ENCODE peak calls at places on chromosomes 11 and 22, in nine cellular contexts. E is lower leg skin; Q is lung; F is omental fat pad; C is CD4-positive, alpha-beta T cell; X is mucosa of descending colon; P is epithelial cell of esophagus; A is astrocyte; S is psoas muscle. U is an unnamed sample.

GRCh38 chr22:16917144-16918003 is 90.6 kb downstream of the GAB4 start:
- DNase-seq in F (peak; percentile 58), S (peak; percentile 57), C (peak; percentile 20), P (peak; percentile 30), X (no peak), E (peak; percentile 40), A (no peak), Q (peak; percentile 62), U (peak; percentile 46)

GRCh38 chr11:116310215-116310614 is 462.6 kb downstream of the BUD13 start:
- DNase-seq in F (no peak), S (no peak), E (no peak), A (peak; percentile 81), Q (no peak), P (no peak), X (no peak), C (no peak), U (no peak)

GRCh38 chr22:29073618-29074275 is 912 bp downstream of the KREMEN1 start:
- DNase-seq in F (no peak), A (no peak), X (peak; percentile 72), C (peak; percentile 8), Q (peak; percentile 51), E (peak; percentile 43), P (peak; percentile 57), S (peak; percentile 43), U (peak; percentile 9)

GRCh38 chr11:40877256-40877655 is 582.2 kb downstream of the LRRC4C start:
- DNase-seq in A (peak; percentile 56), F (no peak), C (no peak), S (no peak), Q (no peak), P (peak; percentile 60), E (no peak), X (no peak), U (peak; percentile 45)

GRCh38 chr11:115676768-115677167 is 172.6 kb upstream of the CADM1 start:
- DNase-seq in A (peak; percentile 92), C (no peak), Q (no peak), S (no peak), X (no peak), E (no peak), F (no peak), P (no peak), U (no peak)

GRCh38 chr22:30206964-30207363 is 39.6 kb downstream of the LIF start:
- DNase-seq in P (peak; percentile 92), F (peak; percentile 41), E (no peak), X (no peak), S (peak; percentile 78), Q (peak; percentile 55), A (peak; percentile 99), C (no peak), U (peak; percentile 88)

GRCh38 chr11:58637367-58637766 is 14.9 kb downstream of the CNTF start:
- DNase-seq in F (no peak), A (no peak), P (peak; percentile 12), Q (no peak), X (no peak), C (no peak), S (no peak), E (no peak), U (no peak)

GRCh38 chr11:67563354-67564114 is 20.1 kb upstream of the GSTP1 start:
- DNase-seq in A (peak; percentile 96), F (peak; percentile 72), S (peak; percentile 71), E (no peak), C (no peak), Q (no peak), P (peak; percentile 82), X (no peak), U (peak; percentile 60)

GRCh38 chr22:21811982-21812381 is 55.5 kb downstream of the MAPK1 start:
- DNase-seq in S (no peak), E (no peak), Q (no peak), P (no peak), X (no peak), C (no peak), F (no peak), A (no peak), U (no peak)

GRCh38 chr22:50687829-50688228 is 15.2 kb downstream of the SHANK3 start:
- DNase-seq in X (no peak), C (no peak), S (no peak), F (peak; percentile 3), Q (peak; percentile 14), P (no peak), E (no peak), A (no peak), U (no peak)
- TF ChIP-seq CTCF in X (no peak), C (no peak), S (no peak), F (no peak), Q (no peak), P (no peak), E (no peak), A (no peak), U (no peak)

GRCh38 chr11:61814958-61815789 is 1.6 kb downstream of the FADS1 start:
- DNase-seq in A (peak; percentile 89), F (peak; percentile 73), E (peak; percentile 90), S (peak; percentile 97), X (peak; percentile 92), Q (peak; percentile 95), P (peak; percentile 68), C (no peak), U (peak; percentile 87)
- TF ChIP-seq CTCF in A (no peak), F (no peak), E (no peak), S (no peak), X (no peak), Q (no peak), P (no peak), C (no peak), U (no peak)

DNA sequence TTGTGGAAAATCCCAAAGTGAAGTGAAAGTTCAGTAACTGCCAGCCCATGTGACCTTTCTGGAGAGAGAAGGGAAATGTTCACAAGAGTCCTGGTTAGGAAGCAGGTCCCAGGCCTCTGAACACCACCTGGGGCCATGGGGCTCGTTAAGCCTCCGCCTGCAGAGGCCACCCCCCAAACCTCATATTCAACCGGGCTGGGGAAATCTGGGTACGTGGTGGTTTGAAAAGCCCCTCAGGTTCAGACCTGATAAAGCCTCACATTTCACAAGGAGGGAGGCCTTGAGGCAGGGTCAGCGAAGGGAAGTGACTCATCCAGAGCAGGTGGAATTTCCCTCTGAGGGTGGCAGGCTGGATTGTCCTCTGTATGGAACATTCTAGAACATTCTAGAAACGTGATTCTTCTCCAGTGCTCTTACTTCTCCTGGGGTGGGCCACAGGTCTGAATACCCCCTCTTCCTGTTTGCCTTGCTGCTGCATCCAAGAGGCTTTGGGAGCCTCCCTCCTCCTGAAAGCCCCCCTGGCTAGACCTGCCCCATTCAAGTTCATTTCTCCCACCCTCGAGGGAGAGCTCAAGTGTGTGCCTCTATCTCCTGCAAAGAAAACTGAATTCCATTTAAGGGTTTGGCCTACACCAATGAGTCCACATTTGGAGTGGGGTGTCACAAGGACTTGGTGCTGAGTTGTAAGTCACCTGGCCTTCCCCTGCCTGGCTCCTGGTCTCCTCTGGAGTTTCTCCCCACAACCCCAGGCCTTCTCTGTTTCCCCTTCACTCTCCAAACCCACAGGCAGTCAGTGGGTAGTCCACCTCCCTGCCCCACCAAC is 6.3 kb downstream of the FXYD2 start:
- DNase-seq in X (peak; percentile 34), A (peak; percentile 29), S (no peak), Q (no peak), E (no peak), C (no peak), P (peak; percentile 77), F (no peak), U (peak; percentile 41)
- TF ChIP-seq CTCF in X (no peak), A (no peak), S (no peak), Q (no peak), E (no peak), C (peak; percentile 38), P (no peak), F (no peak), U (peak; percentile 49)

GRCh38 chr11:72001834-72002591 is 3.3 kb downstream of the IL18BP start:
- DNase-seq in A (no peak), C (no peak), E (no peak), Q (no peak), F (peak; percentile 19), X (no peak), P (no peak), S (no peak), U (no peak)
- TF ChIP-seq CTCF in A (no peak), C (no peak), E (no peak), Q (no peak), F (no peak), X (no peak), P (no peak), S (no peak), U (no peak)

GRCh38 chr11:46075928-46076327 is 45.3 kb downstream of the PHF21A start:
- DNase-seq in Q (no peak), X (no peak), F (no peak), P (peak; percentile 37), E (no peak), S (no peak), A (no peak), C (no peak), U (no peak)
- TF ChIP-seq CTCF in Q (no peak), X (no peak), F (no peak), P (peak; percentile 65), E (no peak), S (no peak), A (no peak), C (no peak), U (no peak)

DNA sequence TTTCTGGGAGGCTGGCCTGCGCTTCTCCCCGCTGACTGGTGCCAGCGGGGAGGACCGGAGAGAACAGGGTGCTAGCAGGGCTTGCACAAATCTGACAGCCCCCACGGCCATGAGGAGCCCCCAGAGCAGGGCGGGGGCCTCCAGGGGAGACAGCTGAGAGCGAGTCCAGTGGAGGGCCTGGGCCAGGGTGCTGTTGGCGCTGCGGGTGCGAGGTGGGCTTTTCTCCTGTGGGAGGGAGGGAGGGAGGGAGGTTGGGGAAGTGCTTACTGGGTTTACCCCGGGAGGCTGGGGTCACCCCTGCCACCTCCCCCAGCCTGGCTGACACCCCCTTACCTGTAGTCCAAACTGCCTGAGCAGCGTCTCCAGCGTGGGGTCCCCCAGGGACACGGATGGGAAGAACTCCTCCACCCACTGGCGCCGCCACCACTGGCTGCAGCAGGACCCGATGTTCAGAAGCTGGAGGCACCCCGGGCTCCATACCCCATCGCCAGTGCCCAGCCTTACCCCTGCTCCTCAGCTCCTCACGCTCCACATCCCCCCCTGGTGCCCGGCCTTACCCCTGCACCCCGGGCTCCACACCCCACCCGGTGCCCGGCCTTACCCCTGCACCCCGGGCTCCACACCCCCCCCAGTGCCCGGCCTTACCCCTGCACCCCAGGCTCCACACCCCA is 3.9 kb downstream of the LMF2 start:
- DNase-seq in S (no peak), A (no peak), Q (no peak), X (peak; percentile 52), P (no peak), F (no peak), E (no peak), C (no peak), U (no peak)
- TF ChIP-seq CTCF in S (no peak), A (no peak), Q (no peak), X (no peak), P (peak; percentile 4), F (no peak), E (no peak), C (no peak), U (no peak)

DNA sequence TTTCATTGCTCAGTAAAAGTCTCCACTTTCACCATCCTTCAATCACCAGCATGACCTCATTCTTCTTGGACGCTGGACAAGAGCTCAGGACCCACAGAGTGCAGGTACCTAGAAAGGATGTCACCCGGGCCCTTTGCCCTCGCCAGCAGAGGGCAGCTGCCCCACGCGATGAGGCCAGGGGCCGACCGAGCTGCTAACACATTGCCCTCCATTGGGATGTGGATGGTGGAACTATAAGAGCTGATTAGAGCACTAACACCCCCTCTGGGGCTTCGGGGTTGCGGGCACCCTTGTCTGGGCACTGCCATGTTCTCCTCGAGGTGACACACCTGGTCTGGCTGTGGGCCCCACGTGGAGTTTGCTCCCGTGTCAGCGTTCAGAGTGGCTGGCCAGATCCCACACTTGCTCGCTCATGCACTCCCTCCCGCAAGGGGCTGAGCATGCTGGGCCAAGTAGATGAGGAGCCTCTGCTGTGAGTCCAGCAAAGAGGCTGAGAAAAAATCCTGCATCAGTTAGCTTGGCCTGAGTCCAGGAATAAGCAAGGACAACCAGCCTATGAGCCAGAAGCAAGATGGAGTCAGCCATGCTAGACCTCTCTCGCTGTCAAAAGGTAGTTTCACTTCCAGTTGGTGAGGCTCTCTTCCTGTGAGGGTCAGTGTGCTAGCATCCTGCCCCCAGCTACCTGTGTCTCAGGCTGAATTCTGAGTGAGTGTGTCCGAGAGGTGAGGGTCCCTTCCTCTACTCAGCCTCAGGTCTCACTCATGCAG is 9.8 kb downstream of the KRTAP5-6 start:
- DNase-seq in C (no peak), S (peak; percentile 40), F (no peak), E (no peak), A (no peak), X (no peak), P (no peak), Q (no peak), U (no peak)
- TF ChIP-seq CTCF in C (peak; percentile 21), S (peak; percentile 72), F (no peak), E (no peak), A (no peak), X (no peak), P (peak; percentile 7), Q (no peak), U (no peak)